ENCODE peak calls at places on chromosomes 12 and 14, in four cellular contexts. One of them, this sample, is unnamed.

GRCh38 chr12:1977588-1977987 is 26.7 kb downstream of the DCP1B start:
- DNase-seq in mammary epithelial cell: no peak
- DNase-seq in HL-60: no peak
- DNase-seq in heart left ventricle: no peak
- DNase-seq in this sample: no peak

GRCh38 chr12:19967001-19967400 is 401.3 kb upstream of the PDE3A start:
- DNase-seq in mammary epithelial cell: no peak
- DNase-seq in HL-60: no peak
- DNase-seq in heart left ventricle: no peak
- DNase-seq in this sample: no peak

GRCh38 chr12:118356809-118357326 is 15.8 kb downstream of the TAOK3 start:
- DNase-seq in mammary epithelial cell: peak
- DNase-seq in HL-60: peak
- DNase-seq in heart left ventricle: no peak
- DNase-seq in this sample: no peak

GRCh38 chr12:102498471-102498870 is 18.1 kb upstream of the IGF1 start:
- DNase-seq in mammary epithelial cell: no peak
- DNase-seq in HL-60: no peak
- DNase-seq in heart left ventricle: no peak
- DNase-seq in this sample: no peak

GRCh38 chr14:55427439-55427838 is 13.0 kb downstream of the TBPL2 start:
- DNase-seq in mammary epithelial cell: peak
- DNase-seq in HL-60: no peak
- DNase-seq in heart left ventricle: no peak
- DNase-seq in this sample: no peak

GRCh38 chr14:101474563-101475467 is 86.5 kb upstream of the DIO3 start:
- DNase-seq in mammary epithelial cell: no peak
- DNase-seq in HL-60: no peak
- DNase-seq in heart left ventricle: no peak
- DNase-seq in this sample: no peak

GRCh38 chr12:46303039-46303666 is 34.3 kb upstream of the SLC38A1 start:
- DNase-seq in mammary epithelial cell: peak
- DNase-seq in HL-60: peak
- DNase-seq in heart left ventricle: no peak
- DNase-seq in this sample: peak

GRCh38 chr14:80211143-80212024 is at the start of gene DIO2:
- DNase-seq in mammary epithelial cell: no peak
- DNase-seq in HL-60: no peak
- DNase-seq in heart left ventricle: peak
- DNase-seq in this sample: no peak

GRCh38 chr12:125794401-125794800 is 729.2 kb downstream of the AACS start:
- DNase-seq in mammary epithelial cell: no peak
- DNase-seq in HL-60: no peak
- DNase-seq in heart left ventricle: no peak
- DNase-seq in this sample: no peak

GRCh38 chr12:868722-869121 is 80.8 kb downstream of the RAD52 start:
- DNase-seq in mammary epithelial cell: no peak
- DNase-seq in HL-60: no peak
- DNase-seq in heart left ventricle: no peak
- DNase-seq in this sample: no peak
- TF ChIP-seq CTCF in mammary epithelial cell: no peak
- TF ChIP-seq CTCF in HL-60: no peak
- TF ChIP-seq CTCF in heart left ventricle: no peak
- TF ChIP-seq CTCF in this sample: no peak

DNA sequence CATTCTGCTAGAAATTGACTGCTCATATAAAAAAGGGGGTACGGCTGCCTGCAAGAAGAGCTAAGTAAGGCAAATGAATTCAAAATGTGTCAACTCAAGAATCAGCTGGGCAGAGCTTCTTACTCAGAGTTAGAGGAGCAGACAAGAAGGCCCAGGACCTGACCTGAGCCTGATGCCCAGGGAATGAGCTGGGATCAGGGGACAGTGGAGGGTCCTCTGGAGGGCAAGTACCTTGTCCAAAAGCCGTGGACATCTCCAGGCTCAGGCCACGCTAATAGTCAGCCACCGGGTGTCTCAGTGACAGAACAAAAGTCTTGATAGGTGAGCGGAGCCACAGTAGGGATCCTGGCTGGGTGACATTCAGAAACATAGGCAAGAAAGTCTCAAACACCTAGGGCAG is 81.1 kb upstream of the RIC8B start:
- DNase-seq in mammary epithelial cell: no peak
- DNase-seq in HL-60: no peak
- DNase-seq in heart left ventricle: no peak
- DNase-seq in this sample: no peak
- H3K4me3 ChIP-seq in mammary epithelial cell: no peak
- H3K4me3 ChIP-seq in HL-60: no peak
- H3K4me3 ChIP-seq in heart left ventricle: no peak
- H3K4me3 ChIP-seq in this sample: no peak

GRCh38 chr12:31732926-31733548 is 4.2 kb upstream of the AMN1 start:
- DNase-seq in mammary epithelial cell: peak
- DNase-seq in HL-60: peak
- DNase-seq in heart left ventricle: no peak
- DNase-seq in this sample: no peak

GRCh38 chr12:31740618-31741017 is 11.8 kb upstream of the AMN1 start:
- DNase-seq in mammary epithelial cell: no peak
- DNase-seq in HL-60: peak
- DNase-seq in heart left ventricle: no peak
- DNase-seq in this sample: no peak

GRCh38 chr12:31737763-31738162 is 8.9 kb upstream of the AMN1 start:
- DNase-seq in mammary epithelial cell: no peak
- DNase-seq in HL-60: no peak
- DNase-seq in heart left ventricle: no peak
- DNase-seq in this sample: no peak

GRCh38 chr12:31736472-31736871 is 7.7 kb upstream of the AMN1 start:
- DNase-seq in mammary epithelial cell: peak
- DNase-seq in HL-60: no peak
- DNase-seq in heart left ventricle: no peak
- DNase-seq in this sample: peak

GRCh38 chr12:31737345-31737744 is 8.5 kb upstream of the AMN1 start:
- DNase-seq in mammary epithelial cell: no peak
- DNase-seq in HL-60: no peak
- DNase-seq in heart left ventricle: no peak
- DNase-seq in this sample: no peak
- H3K27ac ChIP-seq in mammary epithelial cell: no peak
- H3K27ac ChIP-seq in HL-60: no peak
- H3K27ac ChIP-seq in heart left ventricle: no peak
- H3K27ac ChIP-seq in this sample: no peak

GRCh38 chr12:107622005-107622404 is 63.6 kb upstream of the PWP1 start:
- DNase-seq in mammary epithelial cell: no peak
- DNase-seq in HL-60: no peak
- DNase-seq in heart left ventricle: no peak
- DNase-seq in this sample: no peak
- TF ChIP-seq CTCF in mammary epithelial cell: peak
- TF ChIP-seq CTCF in HL-60: peak
- TF ChIP-seq CTCF in heart left ventricle: peak
- TF ChIP-seq CTCF in this sample: no peak

DNA sequence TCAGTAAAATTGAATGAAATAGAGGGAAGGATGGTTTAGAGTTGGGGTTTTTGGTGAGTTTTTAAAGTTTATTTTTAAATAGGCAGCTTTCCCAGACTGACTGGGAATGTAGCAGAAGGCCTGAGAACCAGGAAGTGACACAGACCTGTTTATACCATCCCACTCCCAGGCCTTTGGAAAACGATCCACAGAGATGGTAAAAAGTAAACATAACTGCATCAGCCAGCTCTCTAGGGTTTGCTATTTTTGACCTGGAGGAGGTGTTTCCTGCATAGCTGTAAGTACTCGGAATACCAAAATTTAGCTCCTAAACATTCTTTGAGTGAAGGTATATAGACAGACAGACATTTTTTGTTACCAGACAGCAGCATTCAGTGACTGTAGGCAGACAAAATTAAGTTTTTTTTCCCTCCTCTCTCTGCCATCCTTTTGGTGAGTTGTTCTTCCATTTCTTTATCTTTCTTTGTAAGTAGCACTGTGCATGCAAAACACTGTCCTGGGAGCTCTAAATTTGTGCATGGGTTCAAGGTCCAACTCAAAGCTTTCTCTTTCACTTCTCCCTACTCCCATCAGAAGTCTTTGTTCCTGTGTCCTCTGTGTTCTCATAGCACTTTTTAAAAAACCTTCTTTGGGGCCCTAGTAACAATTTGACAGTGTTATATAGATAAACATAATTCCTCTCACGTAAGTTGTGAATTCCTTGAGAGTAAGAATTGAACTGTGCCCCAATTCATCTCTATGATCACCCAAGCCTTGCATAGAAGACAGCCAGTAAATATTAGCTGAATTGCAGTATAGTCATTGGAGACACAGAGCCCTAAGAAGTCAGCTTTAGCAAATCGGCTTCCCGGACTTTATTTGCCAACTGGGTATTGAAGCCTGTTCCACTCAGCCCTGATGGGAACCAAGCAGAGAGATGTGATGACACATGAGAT is 37.4 kb downstream of the SUSD6 start:
- DNase-seq in mammary epithelial cell: no peak
- DNase-seq in HL-60: no peak
- DNase-seq in heart left ventricle: no peak
- DNase-seq in this sample: no peak
- H3K4me3 ChIP-seq in mammary epithelial cell: no peak
- H3K4me3 ChIP-seq in HL-60: no peak
- H3K4me3 ChIP-seq in heart left ventricle: peak
- H3K4me3 ChIP-seq in this sample: no peak

DNA sequence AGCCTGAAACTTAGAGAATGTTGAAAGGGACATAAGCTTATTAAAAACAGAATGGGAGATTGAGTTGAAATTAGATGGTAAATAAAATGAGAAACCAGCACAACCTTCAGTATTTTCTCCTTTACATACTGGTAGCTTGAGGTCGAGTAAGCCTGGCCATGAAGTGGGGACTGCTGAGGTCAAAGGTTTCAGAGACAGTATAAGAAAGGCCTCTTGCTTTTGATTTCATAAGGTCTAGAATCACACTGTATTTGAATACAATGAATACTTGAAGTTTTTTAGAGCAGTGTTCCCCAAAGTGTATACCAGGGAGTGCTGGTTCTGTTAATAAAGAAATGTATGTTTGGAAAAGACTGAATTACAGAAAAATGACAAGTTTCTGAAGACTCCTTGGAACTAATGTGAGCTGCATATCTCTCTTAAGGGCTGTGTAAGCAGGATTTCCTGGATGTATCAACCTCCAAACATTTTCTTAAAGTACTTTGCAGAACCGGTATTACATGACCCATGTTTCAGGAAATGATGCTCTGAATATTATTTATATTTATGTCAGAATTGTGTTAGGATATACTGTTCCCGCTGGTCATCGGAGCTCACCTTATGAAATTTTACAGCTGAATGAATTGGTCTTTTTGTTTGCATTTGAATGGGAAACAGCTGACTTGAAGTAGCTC is 85.0 kb downstream of the AKAP6 start:
- DNase-seq in mammary epithelial cell: peak
- DNase-seq in HL-60: no peak
- DNase-seq in heart left ventricle: no peak
- DNase-seq in this sample: no peak
- H3K27ac ChIP-seq in mammary epithelial cell: no peak
- H3K27ac ChIP-seq in HL-60: no peak
- H3K27ac ChIP-seq in heart left ventricle: peak
- H3K27ac ChIP-seq in this sample: no peak

DNA sequence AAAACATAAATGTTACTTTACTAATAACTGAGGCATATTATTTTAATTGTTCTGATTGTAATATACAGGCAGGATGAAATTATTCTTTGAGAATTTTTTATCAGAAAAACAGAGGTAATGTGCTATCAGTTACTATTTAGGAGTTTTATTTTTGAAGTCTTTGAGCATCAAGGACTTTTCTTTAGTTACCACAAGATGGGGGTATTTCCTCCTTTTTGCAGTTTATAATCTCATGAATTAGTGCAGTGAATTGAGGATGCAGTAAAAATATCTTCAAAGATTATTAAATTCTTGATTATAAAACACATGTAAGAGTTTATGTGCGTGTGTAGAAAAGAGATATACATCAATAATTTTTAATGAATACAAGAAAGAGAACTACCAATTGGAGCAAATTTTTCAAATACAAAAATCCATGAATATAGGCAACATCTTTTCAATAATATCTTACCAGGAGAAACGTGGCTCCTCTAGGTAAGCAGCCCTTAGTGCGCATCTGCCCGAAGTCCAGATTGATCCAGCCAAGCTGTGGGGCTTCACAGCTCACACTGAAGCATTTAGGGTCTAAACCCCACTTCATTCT is 71.6 kb downstream of the ERGIC2 start:
- DNase-seq in mammary epithelial cell: no peak
- DNase-seq in HL-60: no peak
- DNase-seq in heart left ventricle: no peak
- DNase-seq in this sample: no peak
- TF ChIP-seq CTCF in mammary epithelial cell: peak
- TF ChIP-seq CTCF in HL-60: no peak
- TF ChIP-seq CTCF in heart left ventricle: peak
- TF ChIP-seq CTCF in this sample: peak